ENCODE peak calls at places on chromosomes 6 and 20, in six cellular contexts. G, H, I, F, E and U are unnamed samples. For H3K4me1, the result is how much of the 10 kb centered on the place peaks cover.

GRCh38 chr6:106488494-106489369 is 128.2 kb downstream of the CRYBG1 start:
- DNase-seq in G (no peak), H (no peak), I (no peak), F (no peak), E (no peak), U (no peak)

GRCh38 chr6:91580635-91581034 is 993.8 kb upstream of the MAP3K7 start:
- DNase-seq in G (no peak), H (no peak), I (no peak), F (no peak), E (peak), U (no peak)

GRCh38 chr6:40334496-40334895 is 252.7 kb downstream of the LRFN2 start:
- DNase-seq in G (no peak), H (no peak), I (no peak), F (no peak), E (no peak), U (no peak)

GRCh38 chr6:74480561-74480960 is 725.3 kb downstream of the COL12A1 start:
- DNase-seq in G (no peak), H (no peak), I (no peak), F (no peak), E (peak), U (no peak)

GRCh38 chr6:41013473-41014153 is 25.4 kb downstream of the UNC5CL start:
- DNase-seq in G (no peak), H (no peak), I (no peak), F (no peak), E (no peak), U (no peak)

GRCh38 chr6:85449388-85449817 is 480 bp upstream of the NT5E start:
- DNase-seq in G (no peak), H (no peak), I (no peak), F (peak), E (peak), U (no peak)

GRCh38 chr6:41182069-41183034 is 18.6 kb downstream of the TREML2 start:
- DNase-seq in G (no peak), H (no peak), I (no peak), F (no peak), E (peak), U (no peak)

GRCh38 chr6:92688328-92688727 is 731.0 kb downstream of the EPHA7 start:
- DNase-seq in G (no peak), H (no peak), I (no peak), F (no peak), E (no peak), U (no peak)

GRCh38 chr6:19848465-19848864 is 11.3 kb downstream of the ID4 start:
- DNase-seq in G (no peak), H (no peak), I (no peak), F (no peak), E (no peak), U (no peak)

GRCh38 chr6:149903938-149904611 is 6.2 kb upstream of the RAET1E start:
- DNase-seq in G (peak), H (no peak), I (no peak), F (no peak), E (no peak), U (no peak)

GRCh38 chr20:6705106-6705766 is 62.2 kb upstream of the BMP2 start:
- DNase-seq in G (no peak), H (no peak), I (no peak), F (no peak), E (no peak), U (no peak)

GRCh38 chr6:5599112-5599511 is 337.8 kb downstream of the FARS2 start:
- DNase-seq in G (no peak), H (no peak), I (no peak), F (no peak), E (no peak), U (no peak)

GRCh38 chr6:169589293-169589692 is 112.5 kb downstream of the WDR27 start:
- DNase-seq in G (no peak), H (no peak), I (no peak), F (no peak), E (no peak), U (no peak)

GRCh38 chr6:122400467-122401089 is 1.1 kb downstream of the HSF2 start:
- DNase-seq in G (no peak), H (no peak), I (no peak), F (no peak), E (no peak), U (no peak)

GRCh38 chr6:26217714-26218075 is 130.5 kb downstream of the HFE start:
- DNase-seq in G (no peak), H (no peak), I (peak), F (no peak), E (no peak), U (no peak)

GRCh38 chr6:154498340-154498934 is 12.0 kb downstream of the CNKSR3 start:
- DNase-seq in G (no peak), H (no peak), I (no peak), F (no peak), E (no peak), U (no peak)

GRCh38 chr6:12718025-12718424 is 1.5 kb downstream of the PHACTR1 start:
- DNase-seq in G (no peak), H (no peak), I (no peak), F (no peak), E (peak), U (no peak)

GRCh38 chr20:549720-550496 is 6.3 kb upstream of the CSNK2A1 start:
- DNase-seq in G (no peak), H (no peak), I (no peak), F (no peak), E (no peak), U (no peak)

GRCh38 chr20:32062776-32063170 is 10.7 kb downstream of the HCK start:
- DNase-seq in G (no peak), H (no peak), I (no peak), F (peak), E (no peak), U (no peak)

GRCh38 chr20:48461351-48461750 is 366.4 kb downstream of the PREX1 start:
- DNase-seq in G (no peak), H (no peak), I (no peak), F (no peak), E (no peak), U (no peak)

GRCh38 chr6:88538849-88539571 is 372.9 kb upstream of the CNR1 start:
- DNase-seq in G (no peak), H (no peak), I (no peak), F (no peak), E (no peak), U (no peak)

GRCh38 chr6:149898966-149899365 is 1.1 kb upstream of the RAET1E start:
- DNase-seq in G (no peak), H (no peak), I (no peak), F (no peak), E (no peak), U (no peak)

GRCh38 chr20:10453241-10453640 is 18.1 kb downstream of the SLX4IP start:
- DNase-seq in G (no peak), H (no peak), I (no peak), F (no peak), E (no peak), U (no peak)

GRCh38 chr20:36969478-36970186 is 18.1 kb upstream of the SAMHD1 start:
- DNase-seq in G (no peak), H (no peak), I (no peak), F (no peak), E (no peak), U (no peak)

GRCh38 chr6:32666420-32667300 is at the start of gene HLA-DQB1:
- DNase-seq in G (no peak), H (no peak), I (no peak), F (no peak), E (no peak), U (no peak)

GRCh38 chr6:104325341-104326172 is 534.2 kb downstream of the HACE1 start:
- DNase-seq in G (no peak), H (no peak), I (no peak), F (no peak), E (no peak), U (no peak)

GRCh38 chr20:62135573-62136266 is 7.5 kb downstream of the PSMA7 start:
- DNase-seq in G (no peak), H (no peak), I (no peak), F (no peak), E (no peak), U (no peak)
- H3K4me1 ChIP-seq in G (under half), H (under half), I (under half), F (under half), E (under half), U (under half)

DNA sequence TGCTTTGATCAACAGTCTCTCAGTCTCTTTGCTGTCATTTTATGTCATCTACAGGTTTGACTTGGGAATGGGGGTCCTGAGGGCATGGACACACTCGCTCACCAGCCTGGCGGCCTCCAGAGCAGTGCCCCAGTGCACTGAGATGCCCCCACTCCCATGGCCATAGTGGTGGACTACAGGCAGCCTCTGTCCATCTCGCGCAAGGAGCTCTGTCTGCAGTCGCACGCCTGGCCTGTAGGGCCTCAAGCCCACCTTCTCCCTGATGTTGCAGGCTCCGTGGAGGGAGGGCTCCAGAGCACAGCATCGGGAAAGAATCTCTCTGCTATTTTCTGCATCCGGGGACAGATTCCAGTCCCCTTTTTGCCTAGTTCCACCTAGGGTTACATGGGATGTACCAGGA is 22.6 kb downstream of the DDO start:
- DNase-seq in G (peak), H (no peak), I (no peak), F (no peak), E (no peak), U (no peak)
- H3K4me1 ChIP-seq in G (under half), H (under half), I (under half), F (under half), E (under half), U (under half)

GRCh38 chr6:321158-321438 is 28.8 kb downstream of the DUSP22 start:
- DNase-seq in G (no peak), H (no peak), I (no peak), F (no peak), E (no peak), U (no peak)
- H3K4me1 ChIP-seq in G (under half), H (under half), I (under half), F (under half), E (under half), U (under half)

DNA sequence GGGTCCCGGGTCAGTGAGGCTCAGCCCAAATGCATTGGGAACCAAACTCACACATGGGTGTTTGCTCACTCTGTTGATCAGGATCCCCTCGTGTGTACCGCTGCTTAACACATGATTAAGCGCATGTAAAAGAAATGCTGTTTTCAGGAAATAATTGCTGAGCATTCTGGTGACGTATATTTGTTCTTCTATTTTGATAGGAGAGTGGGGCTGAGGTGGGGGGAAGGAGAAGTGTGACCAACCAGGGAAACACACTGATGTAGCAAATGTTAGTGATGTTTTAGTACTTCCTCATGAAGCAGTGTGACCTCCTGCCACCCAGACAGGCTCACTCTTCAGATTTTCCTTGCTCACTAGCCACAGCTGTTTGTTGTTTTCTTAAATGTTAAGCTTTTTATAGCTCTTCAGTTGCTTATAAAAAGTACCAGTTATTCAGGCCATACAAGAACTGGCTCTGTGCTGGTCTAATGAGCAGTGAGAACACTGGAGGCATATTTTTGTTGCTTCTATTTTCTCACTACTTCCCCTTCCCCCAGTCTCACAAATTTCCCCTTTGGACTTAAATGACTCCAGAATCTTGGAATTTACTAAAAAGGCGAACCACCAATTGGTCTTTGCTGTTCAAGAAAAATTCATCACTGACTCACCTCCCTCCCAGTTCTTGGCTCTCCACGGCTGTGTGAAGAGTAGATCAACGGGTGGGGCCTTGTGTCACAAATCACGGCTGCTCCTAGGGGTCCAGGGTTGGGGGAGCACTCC is 79.2 kb upstream of the BACH2 start:
- DNase-seq in G (no peak), H (no peak), I (no peak), F (no peak), E (peak), U (no peak)
- H3K4me1 ChIP-seq in G (under half), H (under half), I (under half), F (under half), E (under half), U (under half)

GRCh38 chr20:2054911-2055310 is 46.7 kb upstream of the STK35 start:
- DNase-seq in G (no peak), H (no peak), I (no peak), F (no peak), E (no peak), U (no peak)
- H3K4me1 ChIP-seq in G (under half), H (under half), I (under half), F (under half), E (under half), U (under half)

GRCh38 chr6:14641401-14641800 is 523.8 kb downstream of the CD83 start:
- DNase-seq in G (no peak), H (no peak), I (no peak), F (no peak), E (no peak), U (no peak)
- H3K4me1 ChIP-seq in G (under half), H (under half), I (under half), F (under half), E (under half), U (under half)

DNA sequence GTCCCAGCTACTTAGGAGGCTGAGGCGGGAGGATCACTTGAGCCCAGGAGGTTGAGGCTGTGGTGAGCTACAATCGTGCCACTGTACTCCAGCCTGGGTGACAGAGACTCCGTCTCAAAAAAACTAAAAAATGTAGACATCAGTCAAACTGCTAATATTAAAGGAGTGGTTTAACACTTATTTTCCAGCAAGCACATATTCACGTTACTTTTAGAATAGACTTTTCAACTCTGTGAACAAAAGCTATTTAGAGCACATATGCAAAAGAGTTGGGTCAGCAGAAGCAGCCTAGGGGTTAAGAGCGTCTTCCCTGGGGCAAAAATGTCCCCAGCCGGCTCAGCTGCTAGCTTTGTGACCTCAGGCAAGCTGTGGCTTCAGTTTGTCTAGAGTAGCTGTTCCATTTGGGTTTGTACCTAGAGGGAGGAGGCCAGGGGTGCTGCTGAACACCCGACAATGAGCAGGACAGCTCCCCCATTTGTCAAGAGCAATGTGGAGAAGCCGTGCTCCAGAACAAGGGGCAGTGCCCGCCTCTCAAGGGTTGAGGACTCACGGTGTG is 62.5 kb upstream of the PTGIS start:
- DNase-seq in G (no peak), H (no peak), I (no peak), F (no peak), E (no peak), U (no peak)
- H3K4me1 ChIP-seq in G (under half), H (under half), I (under half), F (under half), E (under half), U (under half)

GRCh38 chr6:78781001-78781400 is 86.3 kb upstream of the IRAK1BP1 start:
- DNase-seq in G (no peak), H (no peak), I (no peak), F (no peak), E (no peak), U (no peak)
- H3K4me1 ChIP-seq in G (under half), H (under half), I (under half), F (under half), E (under half), U (under half)

DNA sequence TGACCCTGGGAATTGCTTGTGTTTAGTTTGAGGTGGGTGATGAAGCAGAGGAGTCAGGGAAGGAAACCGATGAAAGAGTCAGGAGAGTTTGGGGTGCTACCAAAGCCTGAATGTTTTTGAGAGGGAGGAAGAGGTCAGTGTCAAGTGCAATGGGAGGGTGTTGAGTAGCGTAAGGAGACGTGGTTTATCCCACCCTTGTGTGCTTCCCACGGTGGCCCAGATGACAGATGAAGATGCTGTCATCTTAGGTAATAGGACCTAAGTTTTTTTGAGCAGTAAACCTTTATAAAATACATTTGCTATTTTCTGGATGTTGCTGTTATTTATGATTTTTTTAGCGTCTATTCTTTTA is 19.5 kb downstream of the CDS2 start:
- DNase-seq in G (no peak), H (no peak), I (no peak), F (no peak), E (no peak), U (no peak)
- H3K4me1 ChIP-seq in G (half or more), H (under half), I (under half), F (half or more), E (under half), U (half or more)

GRCh38 chr6:44626608-44627007 is 239.1 kb downstream of the CDC5L start:
- DNase-seq in G (no peak), H (no peak), I (peak), F (no peak), E (no peak), U (no peak)
- H3K4me1 ChIP-seq in G (under half), H (under half), I (under half), F (under half), E (under half), U (under half)